ENCODE peak calls at places on chromosomes 1 and 21, in seven cellular contexts. One of them, this sample, is unnamed.

GRCh38 chr21:16851054-16851453 is 661.8 kb upstream of the CXADR start:
- DNase-seq in suprapubic skin: no peak
- DNase-seq in heart right ventricle: no peak
- DNase-seq in NCI-H446 treated with DMSO at 0.1 percent for 48 hours: no peak
- DNase-seq in CD8-positive, alpha-beta T cell: no peak
- DNase-seq in T-helper 2 cell: no peak
- DNase-seq in T1000: no peak
- DNase-seq in this sample: no peak

GRCh38 chr1:6028042-6028895 is 17.4 kb upstream of the KCNAB2 start:
- DNase-seq in T-helper 2 cell: peak; percentile 46
- DNase-seq in NCI-H446 treated with DMSO at 0.1 percent for 48 hours: no peak
- DNase-seq in heart right ventricle: no peak
- DNase-seq in suprapubic skin: no peak
- DNase-seq in T1000: no peak
- DNase-seq in CD8-positive, alpha-beta T cell: peak; percentile 66
- DNase-seq in this sample: peak; percentile 83

GRCh38 chr1:89724369-89725015 is 91.6 kb downstream of the LRRC8C start:
- DNase-seq in suprapubic skin: no peak
- DNase-seq in heart right ventricle: peak; percentile 51
- DNase-seq in CD8-positive, alpha-beta T cell: peak; percentile 12
- DNase-seq in T1000: no peak
- DNase-seq in T-helper 2 cell: no peak
- DNase-seq in NCI-H446 treated with DMSO at 0.1 percent for 48 hours: no peak
- DNase-seq in this sample: peak; percentile 77

GRCh38 chr1:219917851-219918466 is 10.4 kb downstream of the SLC30A10 start:
- DNase-seq in suprapubic skin: no peak
- DNase-seq in T1000: peak; percentile 45
- DNase-seq in T-helper 2 cell: no peak
- DNase-seq in NCI-H446 treated with DMSO at 0.1 percent for 48 hours: no peak
- DNase-seq in heart right ventricle: no peak
- DNase-seq in CD8-positive, alpha-beta T cell: no peak
- DNase-seq in this sample: no peak

GRCh38 chr1:43924516-43924915 is 9.1 kb upstream of the ARTN start:
- DNase-seq in suprapubic skin: no peak
- DNase-seq in T-helper 2 cell: no peak
- DNase-seq in CD8-positive, alpha-beta T cell: no peak
- DNase-seq in NCI-H446 treated with DMSO at 0.1 percent for 48 hours: no peak
- DNase-seq in heart right ventricle: no peak
- DNase-seq in T1000: no peak
- DNase-seq in this sample: no peak

GRCh38 chr1:200279810-200280411 is 129.9 kb downstream of the ZNF281 start:
- DNase-seq in NCI-H446 treated with DMSO at 0.1 percent for 48 hours: no peak
- DNase-seq in CD8-positive, alpha-beta T cell: peak; percentile 30
- DNase-seq in T1000: peak; percentile 10
- DNase-seq in heart right ventricle: peak; percentile 16
- DNase-seq in T-helper 2 cell: no peak
- DNase-seq in suprapubic skin: no peak
- DNase-seq in this sample: no peak

GRCh38 chr1:93631626-93632365 is 49.8 kb downstream of the BCAR3 start:
- DNase-seq in suprapubic skin: no peak
- DNase-seq in T-helper 2 cell: no peak
- DNase-seq in T1000: no peak
- DNase-seq in NCI-H446 treated with DMSO at 0.1 percent for 48 hours: no peak
- DNase-seq in CD8-positive, alpha-beta T cell: no peak
- DNase-seq in heart right ventricle: no peak
- DNase-seq in this sample: no peak

GRCh38 chr1:14945132-14946010 is 208.2 kb upstream of the TMEM51 start:
- DNase-seq in heart right ventricle: peak; percentile 41
- DNase-seq in CD8-positive, alpha-beta T cell: no peak
- DNase-seq in T-helper 2 cell: no peak
- DNase-seq in T1000: no peak
- DNase-seq in NCI-H446 treated with DMSO at 0.1 percent for 48 hours: peak; percentile 96
- DNase-seq in suprapubic skin: no peak
- DNase-seq in this sample: no peak

GRCh38 chr1:215599418-215599817 is 32.3 kb downstream of the KCTD3 start:
- DNase-seq in T1000: no peak
- DNase-seq in T-helper 2 cell: no peak
- DNase-seq in heart right ventricle: no peak
- DNase-seq in CD8-positive, alpha-beta T cell: no peak
- DNase-seq in suprapubic skin: no peak
- DNase-seq in NCI-H446 treated with DMSO at 0.1 percent for 48 hours: no peak
- DNase-seq in this sample: no peak

GRCh38 chr1:115980998-115981993 is 5.0 kb downstream of the SLC22A15 start:
- DNase-seq in suprapubic skin: no peak
- DNase-seq in heart right ventricle: peak; percentile 9
- DNase-seq in NCI-H446 treated with DMSO at 0.1 percent for 48 hours: no peak
- DNase-seq in T-helper 2 cell: no peak
- DNase-seq in CD8-positive, alpha-beta T cell: no peak
- DNase-seq in T1000: no peak
- DNase-seq in this sample: no peak

GRCh38 chr1:118154220-118154619 is 30.8 kb downstream of the SPAG17 start:
- DNase-seq in suprapubic skin: no peak
- DNase-seq in heart right ventricle: no peak
- DNase-seq in T1000: no peak
- DNase-seq in NCI-H446 treated with DMSO at 0.1 percent for 48 hours: peak; percentile 52
- DNase-seq in CD8-positive, alpha-beta T cell: no peak
- DNase-seq in T-helper 2 cell: no peak
- DNase-seq in this sample: no peak

GRCh38 chr1:235622933-235623790 is 26.4 kb downstream of the GNG4 start:
- DNase-seq in T-helper 2 cell: no peak
- DNase-seq in suprapubic skin: no peak
- DNase-seq in CD8-positive, alpha-beta T cell: no peak
- DNase-seq in NCI-H446 treated with DMSO at 0.1 percent for 48 hours: no peak
- DNase-seq in heart right ventricle: no peak
- DNase-seq in T1000: no peak
- DNase-seq in this sample: no peak

GRCh38 chr1:21932127-21932526 is 5.0 kb downstream of the HSPG2 start:
- DNase-seq in suprapubic skin: no peak
- DNase-seq in T-helper 2 cell: no peak
- DNase-seq in heart right ventricle: no peak
- DNase-seq in NCI-H446 treated with DMSO at 0.1 percent for 48 hours: no peak
- DNase-seq in CD8-positive, alpha-beta T cell: no peak
- DNase-seq in T1000: no peak
- DNase-seq in this sample: no peak

GRCh38 chr1:218983848-218984247 is 189.8 kb upstream of the LYPLAL1 start:
- DNase-seq in CD8-positive, alpha-beta T cell: no peak
- DNase-seq in suprapubic skin: no peak
- DNase-seq in heart right ventricle: no peak
- DNase-seq in T-helper 2 cell: no peak
- DNase-seq in NCI-H446 treated with DMSO at 0.1 percent for 48 hours: no peak
- DNase-seq in T1000: no peak
- DNase-seq in this sample: no peak

GRCh38 chr1:153527023-153527724 is 8.6 kb downstream of the S100A6 start:
- DNase-seq in heart right ventricle: no peak
- DNase-seq in T-helper 2 cell: no peak
- DNase-seq in NCI-H446 treated with DMSO at 0.1 percent for 48 hours: no peak
- DNase-seq in suprapubic skin: peak; percentile 57
- DNase-seq in T1000: no peak
- DNase-seq in CD8-positive, alpha-beta T cell: no peak
- DNase-seq in this sample: no peak

GRCh38 chr1:111880866-111881837 is 108.3 kb downstream of the KCND3 start:
- DNase-seq in NCI-H446 treated with DMSO at 0.1 percent for 48 hours: peak; percentile 41
- DNase-seq in T1000: no peak
- DNase-seq in suprapubic skin: no peak
- DNase-seq in heart right ventricle: peak; percentile 52
- DNase-seq in CD8-positive, alpha-beta T cell: no peak
- DNase-seq in T-helper 2 cell: no peak
- DNase-seq in this sample: no peak

GRCh38 chr1:84653130-84653680 is 37.1 kb downstream of the SSX2IP start:
- DNase-seq in suprapubic skin: no peak
- DNase-seq in CD8-positive, alpha-beta T cell: no peak
- DNase-seq in T-helper 2 cell: no peak
- DNase-seq in NCI-H446 treated with DMSO at 0.1 percent for 48 hours: no peak
- DNase-seq in heart right ventricle: no peak
- DNase-seq in T1000: no peak
- DNase-seq in this sample: no peak

GRCh38 chr1:206066479-206067171 is 13.7 kb downstream of the RHEX start:
- DNase-seq in T1000: no peak
- DNase-seq in T-helper 2 cell: no peak
- DNase-seq in heart right ventricle: no peak
- DNase-seq in suprapubic skin: no peak
- DNase-seq in CD8-positive, alpha-beta T cell: no peak
- DNase-seq in NCI-H446 treated with DMSO at 0.1 percent for 48 hours: no peak
- DNase-seq in this sample: no peak

GRCh38 chr1:12595839-12596821 is 21.9 kb downstream of the DHRS3 start:
- DNase-seq in CD8-positive, alpha-beta T cell: no peak
- DNase-seq in NCI-H446 treated with DMSO at 0.1 percent for 48 hours: no peak
- DNase-seq in T1000: peak; percentile 59
- DNase-seq in T-helper 2 cell: no peak
- DNase-seq in suprapubic skin: peak; percentile 93
- DNase-seq in heart right ventricle: peak; percentile 83
- DNase-seq in this sample: peak; percentile 89

GRCh38 chr1:9603307-9603706 is 14.6 kb downstream of the TMEM201 start:
- DNase-seq in CD8-positive, alpha-beta T cell: no peak
- DNase-seq in T1000: no peak
- DNase-seq in T-helper 2 cell: no peak
- DNase-seq in heart right ventricle: no peak
- DNase-seq in suprapubic skin: no peak
- DNase-seq in NCI-H446 treated with DMSO at 0.1 percent for 48 hours: no peak
- DNase-seq in this sample: no peak

GRCh38 chr1:176897350-176898236 is 266.9 kb downstream of the ASTN1 start:
- DNase-seq in T-helper 2 cell: no peak
- DNase-seq in heart right ventricle: peak; percentile 38
- DNase-seq in CD8-positive, alpha-beta T cell: peak; percentile 7
- DNase-seq in NCI-H446 treated with DMSO at 0.1 percent for 48 hours: peak; percentile 31
- DNase-seq in T1000: peak; percentile 13
- DNase-seq in suprapubic skin: peak; percentile 72
- DNase-seq in this sample: no peak

GRCh38 chr1:206551985-206552325 is 44.6 kb downstream of the RASSF5 start:
- DNase-seq in CD8-positive, alpha-beta T cell: peak; percentile 74
- DNase-seq in heart right ventricle: no peak
- DNase-seq in T-helper 2 cell: peak; percentile 57
- DNase-seq in NCI-H446 treated with DMSO at 0.1 percent for 48 hours: no peak
- DNase-seq in T1000: no peak
- DNase-seq in suprapubic skin: no peak
- DNase-seq in this sample: peak; percentile 86

GRCh38 chr21:32726742-32727477 is 903 bp downstream of the SYNJ1 start:
- DNase-seq in T-helper 2 cell: no peak
- DNase-seq in T1000: no peak
- DNase-seq in suprapubic skin: no peak
- DNase-seq in heart right ventricle: peak; percentile 41
- DNase-seq in CD8-positive, alpha-beta T cell: no peak
- DNase-seq in NCI-H446 treated with DMSO at 0.1 percent for 48 hours: peak; percentile 11
- DNase-seq in this sample: no peak

This sample was measured in natural killer cell treated with Interleukin-12 subunit alpha and Interleukin-12 subunit beta and Interleukin-15 and Interleukin-18, amount 100 ng/mL, for 72 hours.